ENCODE peak calls at places on chromosomes 4 and X, in ten cellular contexts. P is brain microvascular endothelial cell; C is ACHN; U is IMR-90; Y is CD4-positive, alpha-beta T cell; X is fibroblast of the aortic adventitia; L is bronchial epithelial cell; H is MV-4-11; D is activated CD4-positive, alpha-beta T cell treated with anti-CD3 and anti-CD28 coated beads for 1 hour; F is cortex of kidney. W is an unnamed sample.

GRCh38 chr4:152961041-152961751 is 25.1 kb downstream of the FHDC1 start:
- DNase-seq in P (no peak), C (no peak), U (no peak), Y (no peak), X (no peak), L (no peak), H (no peak), D (no peak), F (no peak), W (no peak)

GRCh38 chr4:82515705-82516104 is 46.1 kb downstream of the TMEM150C start:
- DNase-seq in P (peak; percentile 86), C (no peak), U (peak; percentile 63), Y (no peak), X (peak; percentile 97), L (peak; percentile 30), H (no peak), D (no peak), F (no peak), W (peak; percentile 93)

GRCh38 chrX:8194216-8194615 is 23.1 kb upstream of the VCX2 start:
- DNase-seq in P (no peak), C (no peak), U (no peak), Y (no peak), X (no peak), L (peak; percentile 28), H (no peak), D (no peak), F (no peak), W (no peak)

GRCh38 chr4:110516106-110516922 is 40.4 kb downstream of the ENPEP start:
- DNase-seq in P (peak; percentile 63), C (peak; percentile 84), U (peak; percentile 51), Y (peak; percentile 71), X (peak; percentile 78), L (peak; percentile 77), H (peak; percentile 35), D (peak; percentile 54), F (no peak), W (peak; percentile 25)

GRCh38 chr4:185165605-185166063 is 22.6 kb downstream of the SLC25A4 start:
- DNase-seq in P (peak; percentile 74), C (no peak), U (peak; percentile 87), Y (no peak), X (peak; percentile 91), L (no peak), H (peak; percentile 82), D (no peak), F (no peak), W (peak; percentile 48)

GRCh38 chr4:83731609-83732008 is 195.7 kb downstream of the GPAT3 start:
- DNase-seq in P (peak; percentile 25), C (no peak), U (no peak), Y (no peak), X (no peak), L (peak; percentile 34), H (peak; percentile 18), D (no peak), F (no peak), W (peak; percentile 40)

GRCh38 chrX:44945736-44946135 is 72.7 kb downstream of the KDM6A start:
- DNase-seq in P (no peak), C (no peak), U (no peak), Y (no peak), X (no peak), L (no peak), H (peak; percentile 19), D (no peak), F (no peak), W (no peak)

GRCh38 chr4:25238052-25238451 is 4.2 kb downstream of the PI4K2B start:
- DNase-seq in P (no peak), C (no peak), U (peak; percentile 7), Y (no peak), X (no peak), L (no peak), H (no peak), D (no peak), F (no peak), W (no peak)

GRCh38 chr4:11299016-11299415 is 129.7 kb downstream of the HS3ST1 start:
- DNase-seq in P (no peak), C (no peak), U (no peak), Y (no peak), X (no peak), L (peak; percentile 69), H (no peak), D (no peak), F (no peak), W (no peak)

GRCh38 chrX:9369802-9370291 is 95.0 kb upstream of the TBL1X start:
- DNase-seq in P (no peak), C (no peak), U (no peak), Y (no peak), X (no peak), L (no peak), H (peak; percentile 86), D (no peak), F (no peak), W (peak; percentile 37)

GRCh38 chr4:83124079-83124780 is 9.7 kb upstream of the PLAC8 start:
- DNase-seq in P (no peak), C (no peak), U (peak; percentile 2), Y (no peak), X (no peak), L (no peak), H (peak; percentile 100), D (no peak), F (no peak), W (no peak)